ENCODE peak calls at places on chromosome 1, in eight cellular contexts. S is trophoblast cell; A is mesenchymal stem cell; G is NCI-H1092 treated with DMSO at 0.1 percent for 48 hours; K is stimulated activated CD8-positive, alpha-beta memory T cell treated with anti-CD3 and anti-CD28 coated beads, Interleukin-4, amount 100 ng/mL, for 4 hours; E is A673; U is kidney tubule cell; L is astrocyte of the spinal cord. Z is an unnamed sample.

GRCh38 chr1:94935476-94935875 is 8.6 kb upstream of the CNN3 start:
- DNase-seq in S (no peak), A (no peak), G (no peak), K (no peak), E (no peak), U (no peak), L (no peak), Z (no peak)

GRCh38 chr1:151142411-151143056 is 3.9 kb downstream of the SEMA6C start:
- DNase-seq in S (no peak), A (no peak), G (no peak), K (no peak), E (no peak), U (no peak), L (no peak), Z (no peak)

GRCh38 chr1:185488673-185489311 is 171.7 kb upstream of the IVNS1ABP start:
- DNase-seq in S (no peak), A (no peak), G (no peak), K (no peak), E (no peak), U (no peak), L (peak; percentile 4), Z (no peak)

GRCh38 chr1:228472655-228473054 is 14.5 kb upstream of the RNF187 start:
- DNase-seq in S (no peak), A (peak; percentile 48), G (no peak), K (no peak), E (no peak), U (peak; percentile 31), L (peak; percentile 52), Z (no peak)

GRCh38 chr1:66916320-66916719 is 8.3 kb downstream of the DNAI4 start:
- DNase-seq in S (no peak), A (peak; percentile 44), G (no peak), K (no peak), E (peak; percentile 26), U (no peak), L (no peak), Z (no peak)

GRCh38 chr1:58823481-58824010 is 39.7 kb upstream of the JUN start:
- DNase-seq in S (no peak), A (peak; percentile 95), G (no peak), K (no peak), E (no peak), U (peak; percentile 88), L (peak; percentile 95), Z (no peak)

GRCh38 chr1:93140106-93140505 is 40.1 kb downstream of the TMED5 start:
- DNase-seq in S (no peak), A (no peak), G (no peak), K (no peak), E (no peak), U (no peak), L (no peak), Z (no peak)

GRCh38 chr1:243244420-243244819 is 10.7 kb downstream of the CEP170 start:
- DNase-seq in S (no peak), A (no peak), G (no peak), K (no peak), E (no peak), U (no peak), L (no peak), Z (no peak)

GRCh38 chr1:154851392-154852177 is 18.5 kb downstream of the KCNN3 start:
- DNase-seq in S (no peak), A (no peak), G (no peak), K (no peak), E (no peak), U (no peak), L (no peak), Z (no peak)

GRCh38 chr1:178575611-178576331 is 62.9 kb downstream of the TEX35 start:
- DNase-seq in S (no peak), A (peak; percentile 37), G (no peak), K (no peak), E (peak; percentile 27), U (no peak), L (peak; percentile 30), Z (no peak)

GRCh38 chr1:23020731-23021130 is 1.5 kb downstream of the KDM1A start:
- DNase-seq in S (no peak), A (peak; percentile 26), G (no peak), K (no peak), E (peak; percentile 31), U (no peak), L (peak; percentile 19), Z (no peak)